ENCODE peak calls at places on chromosomes 13 and 19, in nine cellular contexts. P, I, F, A, U, W, K, V and Z are unnamed samples.

GRCh38 chr19:52622261-52622660 is 15.9 kb downstream of the ZNF83 start:
- DNase-seq in F (no peak), A (no peak), K (no peak), P (no peak), I (no peak), U (no peak), W (peak), V (no peak), Z (no peak)

GRCh38 chr13:22061806-22062391 is 391.0 kb downstream of the FGF9 start:
- DNase-seq in V (no peak), U (no peak), F (no peak), I (no peak), W (no peak), K (no peak), P (no peak), A (no peak), Z (no peak)

GRCh38 chr19:52948025-52948770 is 14.5 kb downstream of the ZNF816 start:
- DNase-seq in I (no peak), P (no peak), F (no peak), W (no peak), A (no peak), V (no peak), U (no peak), K (no peak), Z (no peak)

GRCh38 chr19:35853038-35853756 is 893 bp upstream of the NPHS1 start:
- DNase-seq in P (no peak), K (no peak), F (no peak), W (no peak), U (no peak), A (no peak), I (no peak), V (no peak), Z (no peak)

GRCh38 chr13:111119966-111120365 is 4.9 kb downstream of the ARHGEF7 start:
- DNase-seq in K (no peak), I (no peak), F (no peak), W (no peak), P (no peak), A (no peak), U (no peak), V (no peak), Z (no peak)

GRCh38 chr19:21328402-21328801 is 808 bp downstream of the ZNF708 start:
- DNase-seq in V (no peak), P (peak), A (no peak), I (no peak), F (no peak), U (no peak), K (no peak), W (peak), Z (no peak)

GRCh38 chr19:53254451-53255341 is at the start of gene ZNF677:
- DNase-seq in P (peak), I (peak), W (peak), U (no peak), V (peak), F (peak), A (peak), K (peak), Z (peak)

GRCh38 chr19:23884363-23884762 is 30.3 kb upstream of the ZNF726 start:
- DNase-seq in U (no peak), K (no peak), W (no peak), V (no peak), I (no peak), F (no peak), A (no peak), P (no peak), Z (no peak)

GRCh38 chr19:2271516-2272103 is 10.4 kb downstream of the PEAK3 start:
- DNase-seq in A (no peak), U (no peak), F (no peak), I (no peak), V (no peak), K (no peak), W (no peak), P (no peak), Z (peak)

GRCh38 chr13:47220453-47221150 is 323.7 kb upstream of the HTR2A start:
- DNase-seq in K (no peak), A (no peak), V (no peak), I (no peak), F (no peak), U (no peak), W (no peak), P (no peak), Z (no peak)

GRCh38 chr19:36488118-36488815 is 1.1 kb downstream of the ZNF566 start:
- DNase-seq in I (no peak), K (no peak), V (no peak), P (no peak), A (no peak), U (no peak), W (no peak), F (no peak), Z (no peak)

GRCh38 chr13:50650936-50651638 is 192.4 kb downstream of the DLEU7 start:
- DNase-seq in V (peak), K (no peak), U (no peak), P (no peak), I (no peak), A (no peak), F (no peak), W (no peak), Z (no peak)

GRCh38 chr13:21638319-21639282 is 32.3 kb upstream of the FGF9 start:
- DNase-seq in P (peak), U (no peak), K (peak), I (no peak), V (no peak), A (no peak), F (no peak), W (peak), Z (no peak)

DNA sequence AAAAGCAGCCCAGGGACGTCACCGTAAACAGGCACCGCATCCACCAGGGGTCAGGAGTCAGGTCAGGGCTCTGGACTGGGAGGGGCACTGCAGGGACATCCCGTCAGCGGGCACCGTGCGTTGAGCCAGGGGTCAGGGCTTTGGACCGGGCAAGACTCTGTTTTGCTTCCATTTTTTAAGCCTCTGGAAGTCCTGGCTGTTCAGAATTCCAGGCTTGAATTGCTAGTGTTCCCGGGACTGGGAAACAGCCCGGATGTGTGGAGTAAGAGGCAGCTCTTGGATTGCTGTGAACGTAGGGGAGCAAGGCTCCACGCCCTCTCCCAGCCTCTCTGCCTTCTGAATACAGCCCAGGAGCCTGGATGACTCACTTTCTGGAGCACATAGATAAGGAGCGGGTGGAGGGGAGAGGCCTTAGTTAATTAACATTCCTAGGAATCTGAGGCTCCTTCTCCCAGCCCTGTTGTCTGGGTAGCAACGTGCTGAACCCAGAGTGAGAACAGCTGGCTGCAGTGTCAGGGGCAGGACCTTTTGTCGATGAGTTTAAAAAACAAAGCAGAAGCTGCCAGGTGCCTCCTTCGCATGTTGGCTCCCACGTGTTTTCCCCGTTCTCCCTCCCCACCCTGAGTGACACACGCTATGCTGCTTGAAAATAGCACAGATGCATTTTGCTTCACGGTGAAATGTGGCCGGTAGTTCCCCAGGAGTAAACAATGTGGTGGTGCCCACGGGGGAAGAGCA is 21.9 kb downstream of the ATP11A start:
- DNase-seq in I (no peak), F (peak), A (peak), V (no peak), W (peak), U (peak), P (peak), K (peak), Z (peak)
- H3K27ac ChIP-seq in I (peak), F (peak), A (peak), V (peak), W (peak), U (peak), P (peak), K (peak), Z (peak)

GRCh38 chr13:64525687-64526086 is 2704.4 kb downstream of the PCDH9 start:
- DNase-seq in P (no peak), K (no peak), V (no peak), U (no peak), F (no peak), I (no peak), A (no peak), W (no peak), Z (no peak)
- H3K27ac ChIP-seq in P (no peak), K (no peak), V (no peak), U (no peak), F (no peak), I (no peak), A (no peak), W (no peak), Z (no peak)

DNA sequence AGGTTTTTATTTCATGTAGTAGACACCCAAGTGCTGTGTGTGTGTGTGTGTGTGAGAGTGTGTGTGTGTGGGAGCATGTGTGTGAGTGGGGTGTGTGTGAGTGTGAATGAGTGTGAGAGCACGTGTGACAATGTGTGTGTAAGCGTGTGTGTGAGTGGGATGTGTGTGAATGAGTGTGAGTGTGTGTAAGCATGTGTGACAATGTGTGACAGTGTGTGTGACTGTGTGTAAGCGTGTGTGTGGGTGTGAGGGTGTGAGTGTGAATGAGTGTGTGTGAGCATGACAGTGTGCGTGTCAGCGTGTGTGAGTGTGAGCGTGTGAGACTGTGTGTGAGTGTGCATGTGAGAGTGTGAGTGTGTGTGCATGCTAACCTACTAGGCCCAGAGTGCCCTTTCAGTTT is 15.3 kb downstream of the NOVA2 start:
- DNase-seq in F (no peak), K (no peak), P (no peak), U (no peak), W (no peak), V (no peak), I (no peak), A (no peak), Z (no peak)
- H3K27ac ChIP-seq in F (no peak), K (no peak), P (no peak), U (no peak), W (no peak), V (no peak), I (no peak), A (peak), Z (no peak)

GRCh38 chr19:49148784-49149651 is 6.2 kb downstream of the HRC start:
- DNase-seq in A (peak), F (peak), P (peak), K (peak), W (peak), I (peak), V (peak), U (peak), Z (peak)
- H3K27ac ChIP-seq in A (peak), F (peak), P (peak), K (peak), W (peak), I (peak), V (peak), U (peak), Z (peak)

DNA sequence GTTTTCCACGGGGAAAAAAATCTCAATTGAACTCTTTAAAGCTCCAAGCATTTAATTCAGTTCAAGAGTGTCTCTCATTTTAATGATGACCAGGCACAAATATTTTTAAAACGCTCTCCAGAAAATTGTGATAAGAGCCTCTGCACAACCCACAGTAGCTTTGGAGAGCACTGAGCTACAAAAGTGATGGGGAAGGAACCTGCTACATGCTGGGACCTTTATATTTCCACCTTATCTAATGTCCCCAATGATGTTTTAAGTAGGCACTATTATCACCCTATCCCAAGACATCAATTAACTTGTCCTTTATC is 14.1 kb upstream of the CEACAM6 start:
- DNase-seq in V (no peak), A (no peak), F (no peak), I (no peak), P (no peak), U (no peak), W (no peak), K (no peak), Z (no peak)
- H3K27ac ChIP-seq in V (no peak), A (no peak), F (no peak), I (no peak), P (no peak), U (no peak), W (no peak), K (no peak), Z (no peak)